ENCODE peak calls at places on chromosomes 1 and 21, in ten cellular contexts. K is lower lobe of right lung, V is MM.1S, O is mucosa of descending colon, L is neural progenitor cell, A is heart left ventricle, I is left ventricle myocardium inferior, Q is uterus, J is sigmoid colon, G is left lung. U is an unnamed sample.

GRCh38 chr1:208154040-208154439 is 90.1 kb downstream of the PLXNA2 start:
- DNase-seq in G (no peak), J (peak; percentile 37), A (no peak), I (no peak), K (no peak), V (no peak), O (peak; percentile 71), Q (no peak), L (no peak), U (no peak)

GRCh38 chr1:233448290-233448689 is 120.8 kb downstream of the MAP3K21 start:
- DNase-seq in V (no peak), O (no peak), J (no peak), A (no peak), Q (no peak), L (no peak), K (no peak), I (no peak), G (no peak), U (no peak)

GRCh38 chr1:17013598-17014320 is 2.0 kb upstream of the ATP13A2 start:
- DNase-seq in Q (no peak), I (no peak), K (peak; percentile 73), A (no peak), O (no peak), J (peak; percentile 60), G (peak; percentile 58), L (peak; percentile 23), V (no peak), U (peak; percentile 73)

GRCh38 chr1:31583995-31584868 is 7.9 kb downstream of the TINAGL1 start:
- DNase-seq in L (no peak), I (peak; percentile 89), J (peak; percentile 95), V (no peak), K (peak; percentile 86), A (peak; percentile 93), O (peak; percentile 68), Q (peak; percentile 73), G (peak; percentile 84), U (peak; percentile 85)

GRCh38 chr1:145706282-145706681 is 886 bp downstream of the PDZK1 start:
- DNase-seq in J (no peak), A (no peak), Q (no peak), G (no peak), O (no peak), I (no peak), L (no peak), V (no peak), K (no peak), U (no peak)

GRCh38 chr1:24567792-24568388 is 12.0 kb downstream of the NCMAP start:
- DNase-seq in V (no peak), J (no peak), K (peak; percentile 86), G (peak; percentile 72), I (no peak), A (no peak), O (peak; percentile 77), L (peak; percentile 26), Q (no peak), U (peak; percentile 86)

GRCh38 chr1:119327436-119328155 is 41.0 kb upstream of the HAO2 start:
- DNase-seq in I (no peak), Q (peak; percentile 78), G (no peak), V (peak; percentile 25), A (no peak), J (peak; percentile 96), K (peak; percentile 46), L (peak; percentile 67), O (peak; percentile 48), U (peak; percentile 62)

GRCh38 chr1:154170547-154171221 is 15.8 kb upstream of the NUP210L start:
- DNase-seq in O (no peak), K (no peak), Q (no peak), G (no peak), J (no peak), L (no peak), V (no peak), I (no peak), A (no peak), U (no peak)

GRCh38 chr21:23968722-23969647 is 1638.3 kb downstream of the MRPL39 start:
- DNase-seq in V (peak; percentile 96), G (no peak), Q (no peak), L (peak; percentile 35), J (no peak), A (no peak), O (no peak), K (no peak), I (no peak), U (no peak)

GRCh38 chr1:211685823-211686222 is 10.4 kb upstream of the NEK2 start:
- DNase-seq in V (no peak), O (no peak), I (no peak), G (no peak), J (no peak), Q (no peak), L (no peak), K (no peak), A (no peak), U (no peak)

GRCh38 chr1:217140041-217140901 is 417.0 kb upstream of the ESRRG start:
- DNase-seq in A (peak; percentile 50), K (no peak), L (peak; percentile 61), Q (no peak), I (no peak), J (no peak), O (no peak), V (no peak), G (no peak), U (no peak)

GRCh38 chr1:186574951-186575747 is 105.1 kb downstream of the PTGS2 start:
- DNase-seq in Q (no peak), A (no peak), J (no peak), O (no peak), K (no peak), G (no peak), V (no peak), I (no peak), L (no peak), U (no peak)

GRCh38 chr21:30209571-30209970 is 6.3 kb downstream of the CLDN8 start:
- DNase-seq in O (no peak), V (no peak), I (no peak), Q (no peak), K (no peak), L (peak; percentile 53), A (no peak), G (no peak), J (no peak), U (no peak)

GRCh38 chr1:26360051-26360806 is 6.3 kb upstream of the CRYBG2 start:
- DNase-seq in K (no peak), V (no peak), I (no peak), A (no peak), J (peak; percentile 63), Q (no peak), L (peak; percentile 74), O (peak; percentile 75), G (no peak), U (no peak)

GRCh38 chr1:101240041-101240430 is 3.2 kb downstream of the S1PR1 start:
- DNase-seq in L (no peak), A (peak; percentile 73), J (peak; percentile 54), G (no peak), O (no peak), Q (no peak), K (no peak), V (no peak), I (no peak), U (no peak)

GRCh38 chr1:64474639-64475038 is 4.7 kb downstream of the CACHD1 start:
- DNase-seq in V (no peak), J (peak; percentile 90), G (peak; percentile 74), A (peak; percentile 75), L (no peak), Q (peak; percentile 23), K (peak; percentile 74), I (peak; percentile 53), O (peak; percentile 75), U (peak; percentile 75)

DNA sequence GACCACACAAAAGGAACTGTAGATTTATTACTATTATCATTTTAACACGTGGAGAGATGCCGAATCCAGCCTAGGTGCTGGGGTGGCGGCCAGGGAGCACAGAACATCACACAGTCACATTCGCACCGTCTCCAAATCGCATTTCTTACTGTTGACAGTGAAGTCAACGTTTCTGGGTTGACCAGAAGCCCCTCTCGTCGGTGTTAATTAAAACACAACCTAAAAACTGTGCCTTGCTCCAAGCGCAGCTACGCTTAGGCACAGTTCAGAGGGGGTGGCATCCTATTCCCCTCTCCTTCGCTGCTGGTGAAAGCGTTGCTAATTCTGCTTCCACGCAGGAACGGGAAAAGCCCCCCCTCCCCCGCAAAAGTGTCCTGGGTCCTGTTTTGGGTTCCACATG is 4.1 kb downstream of the RIPK4 start:
- DNase-seq in A (no peak), L (peak; percentile 58), J (no peak), K (no peak), V (no peak), Q (no peak), I (no peak), O (no peak), G (no peak), U (no peak)
- TF ChIP-seq CTCF in A (no peak), L (no peak), J (no peak), K (no peak), V (no peak), Q (no peak), I (no peak), O (no peak), G (no peak), U (no peak)

GRCh38 chr1:225896937-225897549 is 8.1 kb upstream of the LEFTY1 start:
- DNase-seq in Q (no peak), J (no peak), I (no peak), V (peak; percentile 98), A (no peak), G (no peak), L (no peak), O (peak; percentile 73), K (no peak), U (no peak)
- H3K4me3 ChIP-seq in Q (no peak overlapping the region), J (no peak overlapping the region), I (no peak overlapping the region), V (peak overlapping the region; percentile 14), A (no peak overlapping the region), G (no peak overlapping the region), L (no peak overlapping the region), O (no peak overlapping the region), K (no peak overlapping the region), U (no peak overlapping the region)

GRCh38 chr1:157597959-157598667 is at the start of gene FCRL4:
- DNase-seq in L (no peak), V (peak; percentile 81), K (no peak), G (no peak), I (no peak), A (no peak), O (no peak), J (no peak), Q (no peak), U (no peak)
- H3K4me1 ChIP-seq in L (no peaks in the 10 kb centered on the region), V (peaks cover 43% of the 10 kb centered on the region), K (no peaks in the 10 kb centered on the region), G (no peaks in the 10 kb centered on the region), I (no peaks in the 10 kb centered on the region), A (no peaks in the 10 kb centered on the region), O (no peaks in the 10 kb centered on the region), J (no peaks in the 10 kb centered on the region), Q (no peaks in the 10 kb centered on the region), U (no peaks in the 10 kb centered on the region)

DNA sequence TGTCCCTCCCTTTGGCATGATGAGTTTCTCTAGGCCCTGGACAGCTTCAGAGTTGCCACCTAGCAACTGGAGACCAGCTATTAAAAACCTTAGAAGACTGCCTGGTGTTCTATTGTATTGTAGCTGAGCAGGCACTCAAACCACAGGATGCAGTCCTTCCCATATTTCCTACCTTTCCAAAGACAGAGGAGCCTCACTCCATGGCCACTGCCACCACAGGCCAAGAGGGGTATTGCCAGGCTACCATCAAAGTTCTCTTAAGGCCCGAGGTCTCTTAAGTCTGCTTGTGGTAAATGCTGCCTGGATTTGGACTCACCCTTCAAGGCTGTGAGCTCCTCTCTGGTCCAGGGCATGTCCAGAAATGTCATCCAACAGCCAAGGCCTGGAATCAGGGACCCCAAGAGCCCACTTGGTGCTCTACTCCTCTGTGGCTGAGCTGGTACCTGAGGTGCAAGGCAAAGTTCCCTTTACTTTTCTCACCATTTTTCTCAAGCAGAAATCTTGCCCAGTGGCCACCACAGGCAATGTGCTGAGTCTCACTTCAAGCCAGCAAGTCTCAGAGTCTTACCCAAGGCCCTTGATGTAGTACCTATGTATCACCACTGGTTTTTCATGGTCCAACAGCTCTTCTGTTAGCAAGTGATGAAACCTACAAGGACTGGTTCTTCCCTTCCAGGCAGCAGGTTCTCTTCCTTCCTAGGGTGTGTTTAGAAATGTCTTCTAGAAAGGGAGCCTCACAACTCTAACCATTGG is 269.4 kb downstream of the AMY1C start:
- DNase-seq in V (no peak), J (no peak), L (no peak), Q (no peak), G (no peak), K (no peak), O (no peak), A (no peak), I (no peak), U (no peak)
- TF ChIP-seq CTCF in V (no peak), J (no peak), L (no peak), Q (no peak), G (no peak), K (no peak), O (no peak), A (no peak), I (no peak), U (no peak)